ENCODE peak calls at places on chromosomes 12 and 14, in ten cellular contexts. P is stomach; J is aorta; O is activated CD4-positive, CD25-positive, alpha-beta regulatory T cell treated with anti-CD3 and anti-CD28 coated beads, Interleukin-2, amount 50 U/mL, for 16 hours; S is Caki2; A is right cardiac atrium; T is frontal cortex; B is stimulated activated naive B cell treated with anti-CD40 and anti-IgM and Interleukin-4, amounts not matched to agents 10 μg/mL and 1 μg/mL and 100 μg/mL, for 72 hours; G is NCI-H748 treated with DMSO at 0.1 percent for 48 hours; V is GM03348. U is an unnamed sample.

GRCh38 chr12:111244673-111245072 is 124.2 kb downstream of the PHETA1 start:
- DNase-seq in P (no peak), J (no peak), O (no peak), S (no peak), A (no peak), T (no peak), B (no peak), G (no peak), V (no peak), U (no peak)

GRCh38 chr12:26124491-26125450 is at the start of gene BHLHE41:
- DNase-seq in P (peak; percentile 78), J (peak; percentile 92), O (no peak), S (peak; percentile 75), A (peak; percentile 93), T (peak; percentile 67), B (no peak), G (peak; percentile 9), V (peak; percentile 82), U (peak; percentile 88)

GRCh38 chr12:132317233-132317938 is 12.0 kb downstream of the GALNT9 start:
- DNase-seq in P (no peak), J (no peak), O (no peak), S (no peak), A (no peak), T (no peak), B (no peak), G (no peak), V (no peak), U (no peak)

GRCh38 chr12:62719027-62719426 is 215.9 kb downstream of the PPM1H start:
- DNase-seq in P (no peak), J (no peak), O (no peak), S (no peak), A (no peak), T (no peak), B (no peak), G (no peak), V (no peak), U (no peak)

GRCh38 chr12:108683906-108684556 is 47.3 kb downstream of the CORO1C start:
- DNase-seq in P (no peak), J (no peak), O (no peak), S (no peak), A (no peak), T (no peak), B (no peak), G (no peak), V (no peak), U (no peak)

GRCh38 chr12:14893471-14894250 is 8.0 kb upstream of the MGP start:
- DNase-seq in P (no peak), J (no peak), O (no peak), S (no peak), A (no peak), T (no peak), B (no peak), G (no peak), V (no peak), U (peak; percentile 20)

GRCh38 chr14:33569844-33570716 is 380.8 kb downstream of the EGLN3 start:
- DNase-seq in P (no peak), J (no peak), O (no peak), S (peak; percentile 6), A (no peak), T (no peak), B (no peak), G (no peak), V (no peak), U (no peak)

GRCh38 chr12:43459285-43459684 is 92.7 kb downstream of the ADAMTS20 start:
- DNase-seq in P (no peak), J (no peak), O (no peak), S (no peak), A (no peak), T (no peak), B (no peak), G (no peak), V (no peak), U (no peak)

GRCh38 chr14:92789457-92790089 is 4.5 kb upstream of the GOLGA5 start:
- DNase-seq in P (no peak), J (no peak), O (no peak), S (no peak), A (no peak), T (no peak), B (no peak), G (no peak), V (no peak), U (no peak)

GRCh38 chr14:63470877-63471565 is 72.2 kb downstream of the PPP2R5E start:
- DNase-seq in P (no peak), J (no peak), O (no peak), S (peak; percentile 31), A (no peak), T (no peak), B (no peak), G (no peak), V (peak; percentile 58), U (no peak)

GRCh38 chr12:6078378-6079083 is 45.9 kb downstream of the VWF start:
- DNase-seq in P (no peak), J (no peak), O (no peak), S (peak; percentile 25), A (no peak), T (no peak), B (no peak), G (no peak), V (peak; percentile 36), U (no peak)

GRCh38 chr14:22512106-22512814 is 76.8 kb downstream of the DAD1 start:
- DNase-seq in P (no peak), J (no peak), O (no peak), S (no peak), A (no peak), T (no peak), B (no peak), G (no peak), V (no peak), U (no peak)

GRCh38 chr12:76030378-76031080 is 1.0 kb downstream of the PHLDA1 start:
- DNase-seq in P (peak; percentile 41), J (peak; percentile 79), O (peak; percentile 8), S (no peak), A (peak; percentile 72), T (peak; percentile 27), B (peak; percentile 13), G (peak; percentile 28), V (peak; percentile 41), U (no peak)

GRCh38 chr14:28515571-28515970 is 251.0 kb upstream of the FOXG1 start:
- DNase-seq in P (no peak), J (no peak), O (no peak), S (no peak), A (no peak), T (no peak), B (no peak), G (no peak), V (no peak), U (no peak)

GRCh38 chr12:30286345-30286926 is 409.2 kb downstream of the IPO8 start:
- DNase-seq in P (no peak), J (no peak), O (no peak), S (peak; percentile 19), A (no peak), T (no peak), B (no peak), G (peak; percentile 43), V (peak; percentile 31), U (peak; percentile 16)

GRCh38 chr14:51507556-51508511 is 143.9 kb upstream of the FRMD6 start:
- DNase-seq in P (no peak), J (peak; percentile 82), O (no peak), S (no peak), A (peak; percentile 86), T (peak; percentile 49), B (no peak), G (no peak), V (peak; percentile 83), U (peak; percentile 95)

GRCh38 chr12:27505771-27506170 is 18.2 kb upstream of the PPFIBP1 start:
- DNase-seq in P (no peak), J (no peak), O (no peak), S (no peak), A (no peak), T (no peak), B (no peak), G (no peak), V (no peak), U (no peak)

GRCh38 chr14:64137657-64138290 is 156.4 kb downstream of the ESR2 start:
- DNase-seq in P (no peak), J (no peak), O (no peak), S (no peak), A (no peak), T (no peak), B (no peak), G (no peak), V (no peak), U (peak; percentile 9)

GRCh38 chr12:13036881-13037280 is 7.3 kb upstream of the FAM234B start:
- DNase-seq in P (no peak), J (no peak), O (no peak), S (no peak), A (no peak), T (no peak), B (no peak), G (no peak), V (no peak), U (no peak)

GRCh38 chr12:40762072-40762471 is 69.8 kb downstream of the CNTN1 start:
- DNase-seq in P (no peak), J (no peak), O (no peak), S (no peak), A (no peak), T (no peak), B (no peak), G (no peak), V (no peak), U (no peak)

GRCh38 chr14:92570863-92571262 is 57.3 kb downstream of the RIN3 start:
- DNase-seq in P (no peak), J (no peak), O (no peak), S (no peak), A (no peak), T (no peak), B (no peak), G (no peak), V (no peak), U (no peak)

GRCh38 chr12:49296836-49297694 is 2.1 kb downstream of the PRPH start:
- DNase-seq in P (peak; percentile 43), J (peak; percentile 75), O (no peak), S (peak; percentile 65), A (no peak), T (no peak), B (no peak), G (peak; percentile 74), V (peak; percentile 37), U (no peak)

GRCh38 chr14:54453252-54453651 is 12.1 kb upstream of the CNIH1 start:
- DNase-seq in P (no peak), J (no peak), O (no peak), S (no peak), A (no peak), T (no peak), B (no peak), G (no peak), V (no peak), U (no peak)

GRCh38 chr12:16593546-16593945 is 12.4 kb downstream of the LMO3 start:
- DNase-seq in P (no peak), J (no peak), O (no peak), S (no peak), A (no peak), T (no peak), B (no peak), G (no peak), V (no peak), U (no peak)

GRCh38 chr12:97595423-97595822 is 132.8 kb downstream of the RMST start:
- DNase-seq in P (no peak), J (no peak), O (no peak), S (no peak), A (no peak), T (no peak), B (no peak), G (peak; percentile 59), V (no peak), U (no peak)

GRCh38 chr12:115988193-115988592 is 289.3 kb downstream of the MED13L start:
- DNase-seq in P (no peak), J (no peak), O (no peak), S (no peak), A (no peak), T (no peak), B (no peak), G (no peak), V (no peak), U (no peak)

GRCh38 chr12:127723236-127723635 is 543.7 kb upstream of the TMEM132C start:
- DNase-seq in P (no peak), J (no peak), O (no peak), S (no peak), A (no peak), T (no peak), B (no peak), G (no peak), V (no peak), U (peak; percentile 18)

GRCh38 chr12:123097521-123098084 is 53.3 kb downstream of the PITPNM2 start:
- DNase-seq in P (peak; percentile 28), J (no peak), O (no peak), S (no peak), A (peak; percentile 82), T (no peak), B (no peak), G (no peak), V (no peak), U (no peak)